ENCODE peak calls at places on chromosome 4, in five cellular contexts. Z is uterus, W is lower leg skin, Y is body of pancreas, P is ovary. G is an unnamed sample.

GRCh38 chr4:136863756-136864155 is 668.5 kb downstream of the PCDH18 start:
- DNase-seq in Z (no peak), P (no peak), Y (no peak), W (no peak), G (no peak)

GRCh38 chr4:113908829-113909228 is 70.6 kb downstream of the ARSJ start:
- DNase-seq in P (no peak), Y (no peak), Z (no peak), W (no peak), G (no peak)

GRCh38 chr4:182908124-182908523 is 9.1 kb downstream of the DCTD start:
- DNase-seq in Y (no peak), P (no peak), W (no peak), Z (no peak), G (no peak)

GRCh38 chr4:26197018-26197779 is 123.6 kb upstream of the RBPJ start:
- DNase-seq in Y (no peak), W (no peak), Z (no peak), P (no peak), G (no peak)

GRCh38 chr4:83780334-83780733 is 244.4 kb downstream of the GPAT3 start:
- DNase-seq in P (no peak), Z (no peak), W (no peak), Y (no peak), G (no peak)

GRCh38 chr4:28225005-28225404 is 1364.4 kb downstream of the STIM2 start:
- DNase-seq in Z (no peak), P (no peak), Y (peak; percentile 9), W (no peak), G (no peak)

GRCh38 chr4:11739992-11740391 is 311.3 kb upstream of the HS3ST1 start:
- DNase-seq in Y (no peak), W (no peak), Z (no peak), P (no peak), G (no peak)

GRCh38 chr4:184755278-184755677 is 21.4 kb upstream of the CENPU start:
- DNase-seq in Y (no peak), Z (peak; percentile 35), P (no peak), W (no peak), G (no peak)

GRCh38 chr4:6420972-6421371 is 51.4 kb downstream of the PPP2R2C start:
- DNase-seq in W (no peak), Y (no peak), Z (no peak), P (no peak), G (no peak)

GRCh38 chr4:26826721-26827120 is 33.9 kb upstream of the STIM2 start:
- DNase-seq in Y (peak; percentile 67), Z (no peak), P (peak; percentile 47), W (no peak), G (no peak)

GRCh38 chr4:153676491-153676890 is 7.6 kb upstream of the TLR2 start:
- DNase-seq in W (no peak), P (no peak), Z (no peak), Y (no peak), G (no peak)

GRCh38 chr4:38509551-38509950 is 154.4 kb upstream of the KLF3 start:
- DNase-seq in W (no peak), Y (no peak), P (no peak), Z (no peak), G (no peak)

GRCh38 chr4:74667944-74668343 is 126.4 kb downstream of the BTC start:
- DNase-seq in Z (no peak), W (no peak), Y (no peak), P (no peak), G (no peak)

GRCh38 chr4:27149541-27150212 is 289.0 kb downstream of the STIM2 start:
- DNase-seq in Y (no peak), Z (no peak), P (no peak), W (no peak), G (no peak)

GRCh38 chr4:111798840-111799239 is 346.4 kb upstream of the FAM241A start:
- DNase-seq in P (no peak), W (no peak), Z (no peak), Y (no peak), G (no peak)

GRCh38 chr4:181176306-181176705 is 1066.9 kb upstream of the TENM3 start:
- DNase-seq in Y (no peak), W (no peak), P (no peak), Z (no peak), G (no peak)

GRCh38 chr4:40621592-40622512 is 7.8 kb downstream of the RBM47 start:
- DNase-seq in Y (peak; percentile 70), Z (peak; percentile 30), P (peak; percentile 53), W (peak; percentile 95), G (peak; percentile 17)

GRCh38 chr4:123444298-123444731 is 47.7 kb downstream of the SPRY1 start:
- DNase-seq in Z (peak; percentile 31), P (no peak), Y (peak; percentile 54), W (no peak), G (peak; percentile 34)

GRCh38 chr4:183146478-183146877 is 47.4 kb downstream of the WWC2 start:
- DNase-seq in W (no peak), Y (no peak), P (no peak), Z (no peak), G (no peak)

GRCh38 chr4:186724861-186725419 is 1.3 kb upstream of the FAT1 start:
- DNase-seq in Y (peak; percentile 29), P (no peak), W (no peak), Z (no peak), G (peak; percentile 19)

GRCh38 chr4:82268050-82268825 is 105.6 kb downstream of the HNRNPD start:
- DNase-seq in Y (peak; percentile 59), P (peak; percentile 45), Z (peak; percentile 30), W (no peak), G (peak; percentile 64)

GRCh38 chr4:100954048-100954447 is 393.3 kb downstream of the PPP3CA start:
- DNase-seq in P (no peak), Z (no peak), Y (no peak), W (no peak), G (no peak)

GRCh38 chr4:99722006-99722405 is 64.4 kb upstream of the C4orf54 start:
- DNase-seq in P (no peak), W (no peak), Z (no peak), Y (no peak), G (peak; percentile 1)

GRCh38 chr4:113355550-113356371 is 306.3 kb downstream of the ANK2 start:
- DNase-seq in Z (peak; percentile 16), P (no peak), Y (peak; percentile 8), W (no peak), G (no peak)

GRCh38 chr4:75477201-75477600 is 37.0 kb downstream of the RCHY1 start:
- DNase-seq in W (no peak), Z (no peak), Y (no peak), P (no peak), G (no peak)

GRCh38 chr4:182062458-182062857 is 180.7 kb upstream of the TENM3 start:
- DNase-seq in P (no peak), Y (no peak), Z (no peak), W (no peak), G (no peak)

GRCh38 chr4:83335691-83336090 is 1.0 kb upstream of the HPSE start:
- DNase-seq in P (no peak), W (no peak), Z (no peak), Y (no peak), G (no peak)

GRCh38 chr4:151215295-151215694 is 61.7 kb upstream of the PRSS48 start:
- DNase-seq in P (no peak), Z (no peak), W (no peak), Y (no peak), G (peak; percentile 4)

GRCh38 chr4:176376032-176376614 is 56.4 kb downstream of the SPCS3 start:
- DNase-seq in P (no peak), W (no peak), Z (no peak), Y (no peak), G (peak; percentile 9)

GRCh38 chr4:52914051-52914605 is 52.0 kb downstream of the RASL11B start:
- DNase-seq in Z (no peak), W (no peak), P (peak; percentile 35), Y (peak; percentile 16), G (no peak)

GRCh38 chr4:149765630-149766029 is 50.0 kb downstream of the IQCM start:
- DNase-seq in Z (no peak), Y (no peak), W (no peak), P (no peak), G (no peak)

GRCh38 chr4:160026720-160027119 is 923.8 kb downstream of the RAPGEF2 start:
- DNase-seq in Z (no peak), Y (no peak), P (no peak), W (no peak), G (peak; percentile 27)

DNA sequence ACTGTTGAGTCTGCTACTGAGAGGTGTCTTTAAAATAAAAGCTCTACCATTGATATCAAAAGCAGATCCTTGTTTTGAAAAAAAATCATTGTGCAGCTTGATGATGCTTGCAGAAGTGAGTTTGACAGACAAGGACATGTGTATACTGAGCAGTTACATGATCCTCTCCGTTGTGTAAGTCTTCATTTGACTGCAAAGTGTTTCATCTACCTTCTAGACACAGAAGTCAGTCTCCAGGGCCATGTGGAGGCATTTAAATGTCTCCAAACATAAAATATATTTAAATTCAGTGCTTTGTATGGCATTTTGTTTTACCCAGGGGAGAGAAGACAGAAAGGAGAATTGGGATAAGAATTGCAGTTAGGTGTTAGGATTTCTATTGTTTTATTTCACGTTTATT is 107.8 kb upstream of the MYOZ2 start:
- DNase-seq in P (no peak), Z (no peak), W (no peak), Y (no peak), G (no peak)
- TF ChIP-seq POLR2A in P (no peak), Z (no peak), W (no peak), Y (no peak), G (no peak)

GRCh38 chr4:21001490-21001889 is 301.2 kb downstream of the PACRGL start:
- DNase-seq in W (no peak), P (no peak), Z (no peak), Y (no peak), G (no peak)

GRCh38 chr4:20997886-20998285 is 297.6 kb downstream of the PACRGL start:
- DNase-seq in Z (no peak), W (no peak), P (no peak), Y (no peak), G (no peak)

GRCh38 chr4:20995015-20995414 is 294.8 kb downstream of the PACRGL start:
- DNase-seq in Y (no peak), Z (no peak), W (no peak), P (no peak), G (no peak)

GRCh38 chr4:20992002-20992401 is 291.7 kb downstream of the PACRGL start:
- DNase-seq in W (no peak), Z (no peak), P (no peak), Y (no peak), G (no peak)

DNA sequence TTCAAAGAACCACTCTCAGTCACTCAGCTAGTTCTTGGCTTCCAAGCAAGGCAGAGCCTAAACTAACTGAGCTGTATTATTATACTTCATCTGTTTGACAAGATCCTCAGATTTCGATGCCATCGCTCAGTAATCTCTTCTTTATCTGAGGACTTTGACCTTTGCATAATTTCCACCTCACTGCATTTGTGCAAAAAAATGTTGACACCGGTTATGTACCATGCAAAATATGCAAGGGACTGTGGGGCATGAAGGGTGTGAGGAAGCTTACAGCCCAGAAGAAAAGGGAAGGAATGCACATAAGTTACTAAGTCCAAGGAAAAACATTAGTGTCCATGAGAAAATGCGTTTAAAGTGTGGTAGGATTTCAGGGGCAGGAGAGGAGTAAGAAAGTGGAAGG is 295.3 kb downstream of the PACRGL start:
- DNase-seq in P (no peak), Z (no peak), W (no peak), Y (no peak), G (no peak)
- TF ChIP-seq POLR2A in P (no peak), Z (no peak), W (no peak), Y (no peak), G (no peak)

GRCh38 chr4:135718019-135718418 is 1516.4 kb upstream of the PABPC4L start:
- DNase-seq in W (no peak), Y (no peak), Z (no peak), P (no peak), G (no peak)
- TF ChIP-seq POLR2A in W (no peak), Y (no peak), Z (no peak), P (no peak), G (no peak)

GRCh38 chr4:139177888-139178609 is 1.0 kb upstream of the ELF2 start:
- DNase-seq in P (peak; percentile 94), Y (peak; percentile 97), Z (peak; percentile 95), W (peak; percentile 99), G (peak; percentile 97)
- TF ChIP-seq POLR2A in P (peak; percentile 75), Y (peak; percentile 93), Z (peak; percentile 93), W (no peak), G (peak; percentile 99)